ENCODE peak calls at places on chromosomes 11 and 22, in eight cellular contexts. M, T, U, A, F, R, J and V are unnamed samples. For H3K27me3, the result is how much of the 10 kb centered on the place peaks cover.

GRCh38 chr11:70696076-70696475 is 297.7 kb downstream of the CTTN start:
- DNase-seq in M (no peak), T (no peak), U (no peak), A (no peak), F (no peak), R (no peak), J (no peak), V (no peak)

GRCh38 chr11:103907136-103907535 is 129.3 kb upstream of the DDI1 start:
- DNase-seq in M (no peak), T (no peak), U (no peak), A (no peak), F (no peak), R (no peak), J (no peak), V (no peak)

GRCh38 chr11:12506502-12506921 is 129.1 kb downstream of the PARVA start:
- DNase-seq in M (peak), T (no peak), U (no peak), A (no peak), F (peak), R (peak), J (no peak), V (no peak)

GRCh38 chr11:28514391-28514790 is 406.2 kb downstream of the METTL15 start:
- DNase-seq in M (peak), T (no peak), U (no peak), A (no peak), F (peak), R (no peak), J (no peak), V (no peak)

GRCh38 chr22:22571429-22571828 is 12.4 kb upstream of the PRAME start:
- DNase-seq in M (no peak), T (no peak), U (no peak), A (no peak), F (no peak), R (no peak), J (no peak), V (no peak)

GRCh38 chr22:32557424-32557823 is 82.8 kb downstream of the FBXO7 start:
- DNase-seq in M (no peak), T (no peak), U (no peak), A (no peak), F (no peak), R (no peak), J (no peak), V (no peak)

GRCh38 chr22:46829140-46829891 is 66.9 kb downstream of the TBC1D22A start:
- DNase-seq in M (peak), T (no peak), U (no peak), A (peak), F (peak), R (peak), J (no peak), V (peak)

GRCh38 chr11:4087551-4087950 is 7.0 kb upstream of the RRM1 start:
- DNase-seq in M (no peak), T (no peak), U (peak), A (no peak), F (peak), R (no peak), J (no peak), V (peak)

GRCh38 chr22:29503811-29504372 is 23.9 kb downstream of the NEFH start:
- DNase-seq in M (peak), T (no peak), U (no peak), A (peak), F (peak), R (no peak), J (no peak), V (no peak)

GRCh38 chr11:1639102-1639620 is 9.6 kb downstream of the KRTAP5-5 start:
- DNase-seq in M (no peak), T (no peak), U (no peak), A (no peak), F (no peak), R (no peak), J (peak), V (peak)

GRCh38 chr11:112085822-112086421 is 634 bp downstream of the TIMM8B start:
- DNase-seq in M (peak), T (peak), U (peak), A (no peak), F (peak), R (peak), J (no peak), V (no peak)

GRCh38 chr22:44207173-44207980 is 26.7 kb downstream of the PARVG start:
- DNase-seq in M (no peak), T (no peak), U (no peak), A (no peak), F (no peak), R (no peak), J (no peak), V (peak)

GRCh38 chr11:35765211-35765610 is 102.6 kb downstream of the TRIM44 start:
- DNase-seq in M (no peak), T (no peak), U (no peak), A (no peak), F (peak), R (no peak), J (no peak), V (no peak)

GRCh38 chr22:20131856-20132685 is 467 bp downstream of the ZDHHC8 start:
- DNase-seq in M (no peak), T (no peak), U (no peak), A (no peak), F (no peak), R (no peak), J (peak), V (peak)

GRCh38 chr22:37176464-37177061 is 11.5 kb downstream of the C1QTNF6 start:
- DNase-seq in M (peak), T (no peak), U (no peak), A (no peak), F (peak), R (no peak), J (peak), V (no peak)

GRCh38 chr11:83303358-83303757 is 17.2 kb upstream of the CCDC90B start:
- DNase-seq in M (no peak), T (no peak), U (no peak), A (no peak), F (no peak), R (no peak), J (no peak), V (no peak)

GRCh38 chr22:41557401-41558240 is 3.2 kb upstream of the CSDC2 start:
- DNase-seq in M (peak), T (no peak), U (peak), A (peak), F (peak), R (peak), J (peak), V (peak)

GRCh38 chr11:134142536-134142935 is 73.7 kb downstream of the JAM3 start:
- DNase-seq in M (peak), T (no peak), U (no peak), A (no peak), F (peak), R (no peak), J (no peak), V (no peak)

GRCh38 chr11:83628622-83629347 is 342.6 kb upstream of the CCDC90B start:
- DNase-seq in M (no peak), T (no peak), U (no peak), A (no peak), F (no peak), R (no peak), J (no peak), V (no peak)

GRCh38 chr22:49406047-49406650 is 421.5 kb downstream of the BRD1 start:
- DNase-seq in M (no peak), T (no peak), U (no peak), A (no peak), F (no peak), R (no peak), J (peak), V (peak)

GRCh38 chr22:28299329-28299728 is 380.3 kb upstream of the PITPNB start:
- DNase-seq in M (no peak), T (no peak), U (no peak), A (no peak), F (no peak), R (no peak), J (no peak), V (no peak)

GRCh38 chr22:37240941-37241320 is 3.1 kb downstream of the RAC2 start:
- DNase-seq in M (no peak), T (no peak), U (no peak), A (no peak), F (no peak), R (no peak), J (no peak), V (no peak)

GRCh38 chr11:133821776-133822175 is 23.5 kb downstream of the SPATA19 start:
- DNase-seq in M (no peak), T (peak), U (peak), A (no peak), F (no peak), R (peak), J (peak), V (peak)

GRCh38 chr22:25084405-25085107 is 115.1 kb upstream of the CRYBB3 start:
- DNase-seq in M (no peak), T (no peak), U (no peak), A (no peak), F (no peak), R (no peak), J (no peak), V (no peak)

GRCh38 chr22:43177479-43177878 is 9.5 kb downstream of the TTLL12 start:
- DNase-seq in M (no peak), T (no peak), U (no peak), A (no peak), F (no peak), R (no peak), J (no peak), V (no peak)

GRCh38 chr11:102187416-102188125 is 77.3 kb downstream of the YAP1 start:
- DNase-seq in M (no peak), T (no peak), U (no peak), A (no peak), F (peak), R (no peak), J (no peak), V (no peak)

GRCh38 chr11:125347261-125347585 is 148.8 kb downstream of the FEZ1 start:
- DNase-seq in M (no peak), T (no peak), U (no peak), A (no peak), F (no peak), R (no peak), J (no peak), V (no peak)

GRCh38 chr22:20031732-20032406 is 11.0 kb downstream of the TANGO2 start:
- DNase-seq in M (no peak), T (no peak), U (peak), A (no peak), F (no peak), R (no peak), J (peak), V (peak)

GRCh38 chr11:11735586-11735985 is 106.2 kb upstream of the USP47 start:
- DNase-seq in M (no peak), T (no peak), U (peak), A (no peak), F (no peak), R (no peak), J (no peak), V (peak)

GRCh38 chr22:44523981-44524759 is 26.1 kb upstream of the RTL6 start:
- DNase-seq in M (peak), T (no peak), U (no peak), A (peak), F (peak), R (peak), J (peak), V (no peak)

GRCh38 chr11:2573240-2574042 is 126.4 kb downstream of the KCNQ1OT1 start:
- DNase-seq in M (no peak), T (no peak), U (no peak), A (no peak), F (no peak), R (no peak), J (no peak), V (no peak)

DNA sequence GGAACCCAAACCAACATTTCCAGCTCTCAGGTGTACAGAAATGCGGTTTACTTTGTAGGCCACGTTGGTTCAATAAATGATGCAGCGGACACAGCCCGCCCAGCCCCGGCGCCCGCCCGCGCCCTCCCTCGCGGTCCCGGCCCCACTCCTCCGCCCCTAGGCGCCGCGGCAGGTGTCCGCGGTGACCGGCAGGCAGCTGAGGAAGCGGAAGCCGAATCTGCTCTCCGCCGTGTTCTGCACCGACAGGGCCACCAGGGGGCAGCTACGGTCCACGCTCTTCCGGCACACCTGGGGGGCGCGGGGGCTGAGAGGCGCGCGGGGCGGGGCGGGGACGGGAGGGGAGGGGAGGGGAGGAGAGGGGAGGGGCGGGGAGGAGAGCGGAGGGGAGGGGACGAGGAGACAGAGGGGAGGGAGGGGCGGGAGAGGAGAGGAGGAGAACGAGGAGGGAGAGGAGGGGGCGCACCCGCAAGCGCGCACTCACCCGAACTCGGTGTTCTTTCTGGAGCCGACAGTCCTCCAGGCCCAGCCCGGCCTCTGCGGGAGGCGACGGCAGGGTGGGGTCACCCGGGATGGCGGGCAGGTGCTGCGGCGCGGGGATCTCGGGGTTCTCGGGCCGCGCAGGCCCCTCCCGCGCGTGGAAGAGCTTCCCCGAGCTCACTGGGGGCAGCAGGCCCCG is 5.6 kb downstream of the LMNTD2 start:
- DNase-seq in M (no peak), T (peak), U (peak), A (no peak), F (no peak), R (peak), J (peak), V (peak)
- H3K4me3 ChIP-seq in M (no peak), T (peak), U (peak), A (no peak), F (no peak), R (peak), J (peak), V (peak)

GRCh38 chr11:116646191-116646590 is 126.6 kb downstream of the BUD13 start:
- DNase-seq in M (no peak), T (no peak), U (no peak), A (no peak), F (no peak), R (no peak), J (no peak), V (no peak)

GRCh38 chr11:116642902-116643301 is 129.9 kb downstream of the BUD13 start:
- DNase-seq in M (no peak), T (no peak), U (no peak), A (no peak), F (no peak), R (no peak), J (no peak), V (no peak)

GRCh38 chr11:116644948-116645305 is 127.9 kb downstream of the BUD13 start:
- DNase-seq in M (no peak), T (no peak), U (peak), A (no peak), F (no peak), R (no peak), J (no peak), V (peak)

GRCh38 chr11:116643521-116643920 is 129.3 kb downstream of the BUD13 start:
- DNase-seq in M (no peak), T (no peak), U (no peak), A (no peak), F (no peak), R (no peak), J (no peak), V (no peak)

GRCh38 chr11:116644201-116644947 is 128.4 kb downstream of the BUD13 start:
- DNase-seq in M (no peak), T (no peak), U (no peak), A (no peak), F (no peak), R (no peak), J (no peak), V (peak)
- H3K27me3 ChIP-seq in M (under half), T (under half), U (under half), A (under half), F (under half), R (under half), J (under half), V (under half)

DNA sequence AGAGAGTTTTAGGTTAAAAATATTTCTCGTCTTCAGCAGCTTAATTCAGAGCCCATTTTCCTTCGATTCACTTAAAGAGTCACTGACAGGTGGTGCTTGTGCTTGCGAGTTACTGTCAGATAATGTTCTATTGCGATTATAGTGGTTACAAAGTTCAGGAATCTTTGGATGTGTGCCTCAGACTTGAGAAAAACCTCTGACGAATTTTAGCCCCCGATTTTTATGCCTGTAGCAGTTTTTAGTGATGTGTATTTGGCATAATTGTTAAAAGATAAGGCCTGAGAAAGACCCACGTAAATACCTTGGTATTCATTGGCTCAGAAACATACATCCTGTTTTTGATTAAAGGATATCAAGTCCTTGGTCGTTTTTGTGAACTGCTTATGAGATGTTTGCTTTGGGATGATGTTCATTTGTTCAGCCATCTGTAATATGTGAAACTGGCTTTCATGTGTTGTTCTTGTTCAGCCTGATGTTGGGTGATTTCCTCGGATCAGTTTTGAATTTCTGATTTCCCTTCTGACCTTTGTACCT is 120.7 kb downstream of the HIPK3 start:
- DNase-seq in M (no peak), T (no peak), U (no peak), A (no peak), F (peak), R (no peak), J (no peak), V (no peak)
- H3K4me3 ChIP-seq in M (peak), T (no peak), U (no peak), A (no peak), F (no peak), R (no peak), J (no peak), V (no peak)

GRCh38 chr11:31824791-31825452 is 13.8 kb upstream of the PAX6 start:
- DNase-seq in M (no peak), T (no peak), U (peak), A (no peak), F (no peak), R (peak), J (no peak), V (peak)
- H3K27me3 ChIP-seq in M (half or more), T (under half), U (half or more), A (half or more), F (half or more), R (half or more), J (half or more), V (half or more)

GRCh38 chr11:69643646-69644045 is 2.7 kb downstream of the CCND1 start:
- DNase-seq in M (no peak), T (no peak), U (no peak), A (no peak), F (no peak), R (no peak), J (no peak), V (no peak)

GRCh38 chr11:69644071-69644961 is 3.4 kb downstream of the CCND1 start:
- DNase-seq in M (peak), T (no peak), U (no peak), A (peak), F (peak), R (no peak), J (peak), V (peak)

GRCh38 chr11:69641681-69642548 is 959 bp downstream of the CCND1 start:
- DNase-seq in M (no peak), T (no peak), U (no peak), A (no peak), F (no peak), R (no peak), J (no peak), V (peak)

GRCh38 chr11:69642549-69642912 is 1.6 kb downstream of the CCND1 start:
- DNase-seq in M (no peak), T (no peak), U (peak), A (no peak), F (no peak), R (no peak), J (peak), V (peak)

GRCh38 chr11:69642913-69643632 is 2.1 kb downstream of the CCND1 start:
- DNase-seq in M (peak), T (peak), U (peak), A (peak), F (peak), R (peak), J (peak), V (peak)
- H3K4me3 ChIP-seq in M (peak), T (no peak), U (peak), A (peak), F (peak), R (peak), J (peak), V (peak)

GRCh38 chr11:75190652-75191329 is 39.9 kb downstream of the SLCO2B1 start:
- DNase-seq in M (no peak), T (no peak), U (no peak), A (no peak), F (no peak), R (no peak), J (no peak), V (no peak)
- H3K27me3 ChIP-seq in M (under half), T (under half), U (under half), A (under half), F (half or more), R (under half), J (under half), V (under half)

GRCh38 chr11:46916669-46917108 is 1.7 kb downstream of the LRP4 start:
- DNase-seq in M (peak), T (no peak), U (peak), A (no peak), F (peak), R (peak), J (peak), V (peak)

GRCh38 chr11:46918087-46918751 is at the start of gene LRP4:
- DNase-seq in M (no peak), T (peak), U (peak), A (no peak), F (no peak), R (peak), J (peak), V (peak)

GRCh38 chr11:46920709-46921108 is 2.4 kb upstream of the LRP4 start:
- DNase-seq in M (peak), T (no peak), U (no peak), A (peak), F (peak), R (no peak), J (no peak), V (no peak)

GRCh38 chr11:46917109-46918086 is 952 bp downstream of the LRP4 start:
- DNase-seq in M (no peak), T (no peak), U (peak), A (no peak), F (no peak), R (no peak), J (no peak), V (peak)

DNA sequence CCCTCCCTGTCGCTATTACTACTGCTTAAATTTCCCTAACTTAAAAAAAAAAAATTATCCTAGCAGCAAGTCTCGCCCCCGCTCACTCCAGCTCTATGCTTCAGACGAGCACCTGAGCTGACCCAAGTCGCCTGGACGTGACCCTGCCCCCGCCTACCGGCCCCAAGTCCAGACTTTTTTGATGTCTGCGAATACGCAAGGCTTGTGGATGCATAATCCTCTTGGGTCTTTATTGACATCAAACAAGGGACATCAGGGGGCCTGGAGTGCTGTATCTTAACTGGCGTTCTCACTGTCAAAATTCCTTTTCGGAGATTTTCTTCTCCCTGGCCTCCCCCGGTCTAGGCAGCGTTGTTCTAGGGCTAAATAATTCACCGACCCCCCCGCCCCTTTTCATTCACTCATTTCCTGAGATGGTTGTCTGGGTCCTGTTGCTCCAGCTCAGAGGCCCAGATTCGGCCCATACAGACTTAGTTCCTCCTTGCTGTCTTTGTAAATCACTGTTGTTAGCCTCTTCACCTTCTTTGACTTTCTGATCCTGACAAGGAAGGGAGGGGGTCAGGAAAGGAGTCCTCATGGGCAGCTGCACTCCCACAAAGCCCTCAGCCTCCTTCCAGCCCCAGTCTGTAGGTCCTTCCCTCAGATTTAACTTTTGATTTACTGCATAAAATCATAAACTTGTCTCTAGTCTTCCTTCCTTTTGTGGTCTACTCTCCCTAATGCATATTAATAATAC is 596 bp upstream of the LRP4 start:
- DNase-seq in M (no peak), T (no peak), U (peak), A (no peak), F (no peak), R (peak), J (no peak), V (peak)
- H3K4me3 ChIP-seq in M (peak), T (peak), U (peak), A (peak), F (peak), R (peak), J (peak), V (peak)